ENCODE peak calls at places on chromosomes 5 and 9, in seven cellular contexts. N is lower lobe of right lung, I is tibial artery, P is endodermal cell, J is GM23248, B is uterus, V is epithelial cell of prostate. A is an unnamed sample.

GRCh38 chr5:67478337-67478736 is 281.7 kb upstream of the CD180 start:
- DNase-seq in N (no peak), I (no peak), P (no peak), B (no peak), J (no peak), V (no peak), A (no peak)

GRCh38 chr5:960551-960950 is 48.1 kb upstream of the NKD2 start:
- DNase-seq in I (no peak), B (no peak), V (no peak), P (no peak), J (no peak), N (no peak), A (no peak)

GRCh38 chr5:103259705-103260355 is 1.3 kb downstream of the MACIR start:
- DNase-seq in P (peak), J (peak), B (peak), N (no peak), V (no peak), I (no peak), A (no peak)

GRCh38 chr9:108167136-108167900 is 677.7 kb upstream of the KLF4 start:
- DNase-seq in P (no peak), J (no peak), V (no peak), I (no peak), B (no peak), N (no peak), A (no peak)

GRCh38 chr5:134249469-134250379 is 23.9 kb upstream of the PPP2CA start:
- DNase-seq in P (no peak), B (no peak), V (no peak), J (peak), N (peak), I (no peak), A (peak)

GRCh38 chr5:115100556-115100955 is 69.2 kb downstream of the TRIM36 start:
- DNase-seq in N (no peak), B (no peak), J (peak), V (no peak), P (no peak), I (no peak), A (no peak)

GRCh38 chr5:50325237-50325832 is 115.8 kb downstream of the EMB start:
- DNase-seq in N (no peak), I (no peak), B (no peak), J (peak), V (no peak), P (no peak), A (peak)

GRCh38 chr9:116219686-116220085 is 66.1 kb downstream of the PAPPA start:
- DNase-seq in J (no peak), I (no peak), N (no peak), V (no peak), P (peak), B (no peak), A (no peak)

GRCh38 chr9:88458716-88459115 is 70.5 kb downstream of the SPIN1 start:
- DNase-seq in N (no peak), V (no peak), B (no peak), P (no peak), J (peak), I (no peak), A (no peak)

GRCh38 chr9:95516736-95517558 is at the start of gene PTCH1:
- DNase-seq in B (peak), J (peak), V (no peak), N (peak), I (peak), P (peak), A (no peak)

GRCh38 chr9:128798896-128799295 is 11.8 kb downstream of the TBC1D13 start:
- DNase-seq in I (no peak), B (no peak), V (no peak), J (no peak), N (no peak), P (no peak), A (no peak)

GRCh38 chr5:132365213-132365612 is 4.3 kb upstream of the SLC22A5 start:
- DNase-seq in V (peak), B (no peak), P (no peak), J (peak), I (no peak), N (no peak), A (no peak)

GRCh38 chr5:117829646-117830045 is 1158.7 kb downstream of the DTWD2 start:
- DNase-seq in B (no peak), J (no peak), P (peak), I (no peak), N (no peak), V (no peak), A (no peak)

GRCh38 chr9:117671468-117671867 is 32.7 kb upstream of the TLR4 start:
- DNase-seq in B (no peak), J (peak), P (no peak), V (no peak), N (no peak), I (no peak), A (no peak)

GRCh38 chr5:97124335-97124734 is 18.1 kb downstream of the LIX1 start:
- DNase-seq in I (no peak), N (no peak), P (peak), V (no peak), B (no peak), J (no peak), A (no peak)

GRCh38 chr5:12384005-12384404 is 479.8 kb upstream of the CTNND2 start:
- DNase-seq in B (no peak), P (no peak), N (no peak), V (no peak), I (no peak), J (no peak), A (no peak)

GRCh38 chr5:139744471-139745120 is 51.0 kb upstream of the PSD2 start:
- DNase-seq in V (no peak), J (no peak), N (no peak), I (no peak), P (no peak), B (no peak), A (no peak)

GRCh38 chr5:126376443-126376842 is 46.8 kb upstream of the GRAMD2B start:
- DNase-seq in N (no peak), B (peak), J (no peak), I (no peak), P (no peak), V (no peak), A (no peak)

GRCh38 chr5:134289509-134290113 is 63.7 kb upstream of the PPP2CA start:
- DNase-seq in V (peak), P (peak), B (peak), N (no peak), J (peak), I (no peak), A (peak)

GRCh38 chr9:127586096-127586495 is 26.0 kb upstream of the STXBP1 start:
- DNase-seq in I (no peak), V (no peak), J (no peak), N (no peak), B (no peak), P (no peak), A (no peak)

GRCh38 chr9:26812217-26812616 is 80.4 kb downstream of the CAAP1 start:
- DNase-seq in J (no peak), V (no peak), I (no peak), N (no peak), B (no peak), P (no peak), A (no peak)

GRCh38 chr5:127290019-127290945 is at the start of gene MEGF10:
- DNase-seq in B (peak), J (peak), V (no peak), N (no peak), P (peak), I (no peak), A (no peak)

GRCh38 chr5:10704949-10705621 is 55.9 kb downstream of the DAP start:
- DNase-seq in N (no peak), I (no peak), V (no peak), B (no peak), P (no peak), J (peak), A (peak)

GRCh38 chr5:10057356-10057755 is 192.3 kb downstream of the ATPSCKMT start:
- DNase-seq in I (no peak), V (no peak), P (no peak), J (no peak), N (no peak), B (no peak), A (no peak)

GRCh38 chr9:81183763-81184162 is 505.6 kb downstream of the TLE1 start:
- DNase-seq in N (no peak), V (no peak), J (no peak), B (no peak), P (no peak), I (no peak), A (no peak)

GRCh38 chr9:93899609-93900435 is 55.3 kb downstream of the BARX1 start:
- DNase-seq in B (no peak), I (peak), V (no peak), N (no peak), J (no peak), P (no peak), A (no peak)

GRCh38 chr9:129505270-129505881 is 115.5 kb downstream of the C9orf50 start:
- DNase-seq in J (no peak), N (no peak), B (no peak), V (no peak), I (no peak), P (no peak), A (no peak)

GRCh38 chr9:20552874-20553624 is 69.2 kb downstream of the MLLT3 start:
- DNase-seq in B (no peak), I (no peak), J (peak), V (no peak), P (no peak), N (no peak), A (no peak)

GRCh38 chr5:51829691-51830090 is 446.4 kb downstream of the ISL1 start:
- DNase-seq in B (no peak), V (no peak), P (no peak), I (no peak), N (no peak), J (no peak), A (no peak)

GRCh38 chr5:147055850-147056523 is 177.4 kb upstream of the PPP2R2B start:
- DNase-seq in B (no peak), J (no peak), N (no peak), I (no peak), P (peak), V (no peak), A (no peak)

GRCh38 chr9:22682536-22683392 is 236.1 kb downstream of the DMRTA1 start:
- DNase-seq in V (peak), N (no peak), P (no peak), I (no peak), J (peak), B (no peak), A (no peak)

GRCh38 chr9:133125706-133126696 is 5.0 kb upstream of the RALGDS start:
- DNase-seq in P (no peak), B (peak), J (peak), N (peak), V (no peak), I (no peak), A (peak)

GRCh38 chr5:97666767-97667166 is 483.7 kb upstream of the RIOK2 start:
- DNase-seq in J (no peak), B (no peak), N (no peak), P (no peak), I (no peak), V (no peak), A (no peak)

GRCh38 chr9:29319727-29320513 is 1746.6 kb upstream of the C9orf72 start:
- DNase-seq in N (no peak), V (no peak), B (no peak), I (no peak), J (no peak), P (no peak), A (no peak)

DNA sequence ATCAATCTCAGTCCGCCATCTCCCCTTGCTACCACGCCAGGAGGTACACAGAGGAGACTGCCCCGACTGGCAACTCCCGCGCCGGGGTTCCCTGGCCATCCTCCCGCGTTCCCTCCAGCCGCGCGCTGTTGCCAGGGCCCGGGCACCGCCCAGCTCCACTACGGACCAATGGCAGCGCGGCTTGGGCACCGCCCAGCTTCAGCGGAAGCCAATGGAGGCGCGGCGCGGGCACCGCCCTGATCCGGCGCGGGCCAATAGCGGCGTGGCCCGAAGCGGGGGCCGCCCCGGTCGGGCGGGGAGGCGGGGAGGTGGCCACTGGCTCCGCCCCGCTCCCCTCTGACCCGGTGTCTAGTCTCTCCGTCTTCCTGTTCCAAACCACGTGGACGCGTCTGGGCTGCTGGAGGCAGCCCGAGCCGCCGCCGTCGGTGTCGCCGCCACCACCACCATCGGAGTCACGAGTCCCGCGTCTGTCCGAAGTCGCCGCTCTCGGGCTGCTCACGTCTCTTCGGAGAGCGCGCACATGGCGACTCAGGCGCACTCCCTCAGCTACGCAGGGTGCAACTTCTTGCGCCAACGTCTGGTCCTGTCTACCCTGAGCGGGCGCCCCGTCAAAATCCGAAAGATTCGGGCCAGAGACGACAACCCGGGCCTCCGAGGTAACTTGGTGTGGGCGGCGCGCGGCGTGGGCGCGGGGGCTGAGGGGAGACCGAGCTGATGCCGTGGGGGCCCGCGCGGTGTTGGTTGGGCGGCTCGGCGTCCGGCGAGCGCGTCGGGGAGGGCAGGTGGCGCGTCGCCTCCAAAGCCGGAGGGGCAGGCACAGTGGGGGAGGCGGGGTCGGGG is at the start of gene RCL1:
- DNase-seq in I (peak), J (peak), V (peak), P (peak), B (peak), N (peak), A (peak)
- H3K27ac ChIP-seq in I (peak), J (peak), V (peak), P (peak), B (peak), N (peak), A (peak)

DNA sequence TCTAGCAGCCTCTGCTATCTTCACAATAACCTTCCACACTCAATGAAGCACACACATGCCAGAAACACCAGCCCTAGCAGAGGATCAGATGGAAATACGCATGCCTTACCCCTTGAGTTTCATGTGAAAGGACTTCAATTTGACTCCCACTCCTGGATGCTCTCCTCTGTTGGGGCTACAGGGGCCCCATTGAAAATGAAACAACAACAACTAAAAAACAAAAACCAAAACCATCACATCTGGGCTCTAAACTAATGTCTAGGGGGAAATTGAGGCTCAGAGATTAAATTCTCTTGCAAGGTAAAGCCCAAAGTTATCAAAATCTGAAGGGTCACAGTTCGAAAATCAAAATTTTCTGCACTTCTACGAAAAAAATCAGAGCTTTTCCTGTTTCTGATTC is 7.9 kb upstream of the RFESD start:
- DNase-seq in J (no peak), I (no peak), N (no peak), V (no peak), B (no peak), P (no peak), A (no peak)
- H3K27ac ChIP-seq in J (no peak), I (no peak), N (no peak), V (no peak), B (no peak), P (no peak), A (no peak)

DNA sequence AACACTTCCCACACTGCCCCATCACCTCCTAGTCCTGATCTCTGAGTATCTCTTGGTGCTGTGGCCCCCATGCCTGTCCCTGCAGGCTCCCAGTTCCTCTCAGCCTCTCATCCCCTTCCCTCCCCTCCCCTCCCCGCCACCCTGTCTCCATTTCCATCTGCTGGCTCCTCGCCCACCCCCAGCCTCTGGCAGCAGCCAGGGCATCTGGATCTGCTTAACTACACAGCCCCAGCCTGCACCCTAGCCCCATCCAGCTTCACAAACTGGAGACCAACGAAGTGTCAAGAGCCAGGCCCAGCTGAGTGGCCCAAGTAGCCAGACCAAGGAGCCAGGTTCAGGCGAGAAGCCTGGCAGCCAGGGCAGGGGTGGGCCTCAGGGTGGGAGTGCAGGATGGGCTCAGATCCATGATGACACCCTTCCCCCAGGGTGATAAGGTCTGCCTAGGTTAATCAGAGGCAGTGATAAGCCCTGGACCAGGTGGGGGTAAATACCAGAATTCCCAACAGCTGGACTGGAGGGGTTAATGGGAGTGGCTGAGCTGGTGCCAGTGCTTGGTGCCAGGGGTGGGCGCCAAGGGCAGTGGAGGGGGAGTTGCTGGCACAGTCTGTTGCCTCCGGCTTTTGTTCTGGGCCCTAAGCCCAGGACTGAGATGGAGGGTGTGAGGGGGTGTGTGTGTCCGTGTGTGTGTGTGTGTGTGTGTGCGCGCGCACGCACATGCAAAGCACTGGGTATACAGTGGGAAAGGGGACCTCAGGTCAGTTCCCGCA is 2.5 kb downstream of the IL11RA start:
- DNase-seq in V (no peak), J (peak), P (no peak), I (peak), N (no peak), B (peak), A (no peak)
- H3K27ac ChIP-seq in V (no peak), J (peak), P (no peak), I (peak), N (peak), B (peak), A (no peak)

DNA sequence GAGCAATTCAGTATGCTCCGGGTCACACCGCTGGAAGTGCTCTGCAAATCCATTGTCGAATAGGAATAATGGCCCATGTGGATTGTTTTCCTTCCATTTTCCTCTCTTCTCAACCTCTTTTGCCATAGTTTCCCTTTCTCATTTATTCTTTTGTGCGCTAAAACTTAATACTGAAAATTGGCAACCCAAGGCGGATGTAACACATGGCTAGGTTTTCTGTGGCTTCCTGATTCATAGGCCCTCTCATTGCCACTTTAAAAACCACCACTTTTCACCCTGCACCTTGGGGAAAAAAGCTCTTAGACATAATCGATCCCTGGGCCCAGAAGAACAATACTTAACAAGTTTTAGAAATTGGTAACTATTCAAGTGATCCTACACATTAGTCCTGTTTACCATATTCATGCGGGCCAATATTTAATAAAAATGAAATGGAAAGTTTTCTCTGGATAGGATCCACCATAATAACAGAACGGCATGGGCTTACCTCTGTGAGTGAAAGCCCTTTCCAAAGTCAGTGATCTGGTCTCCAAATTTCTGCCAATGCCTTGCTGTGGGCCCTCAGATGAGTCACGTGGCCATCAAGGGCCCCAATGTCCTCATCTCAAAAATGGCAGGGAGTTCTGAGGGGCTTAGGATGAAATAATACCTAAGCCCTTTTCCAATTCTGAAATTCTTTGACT is 34.6 kb downstream of the ITK start:
- DNase-seq in I (no peak), B (no peak), V (no peak), N (no peak), P (no peak), J (no peak), A (no peak)
- H3K27ac ChIP-seq in I (no peak), B (no peak), V (no peak), N (no peak), P (no peak), J (no peak), A (no peak)

DNA sequence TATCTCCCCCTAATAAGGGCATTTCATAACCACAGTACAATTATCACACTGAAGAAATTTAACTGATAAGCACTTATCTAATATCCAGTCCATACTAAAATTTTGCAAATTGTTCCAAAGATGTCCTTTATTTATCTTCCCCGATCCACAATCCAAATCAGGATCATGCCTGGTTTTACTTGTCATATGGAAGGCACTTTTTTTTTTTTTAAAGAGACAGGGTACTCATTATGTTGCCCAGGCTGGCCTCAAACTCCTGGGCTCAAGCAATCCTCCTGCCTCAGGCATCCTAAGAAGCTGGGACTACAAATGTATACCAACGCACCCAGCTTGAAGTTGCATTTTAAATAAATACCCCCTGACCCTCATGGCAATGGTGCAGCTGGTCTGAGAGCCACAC is 26.6 kb downstream of the PTPN3 start:
- DNase-seq in I (no peak), J (no peak), N (no peak), P (no peak), V (no peak), B (no peak), A (no peak)
- H3K27ac ChIP-seq in I (peak), J (no peak), N (no peak), P (no peak), V (peak), B (no peak), A (no peak)